ENCODE peak calls at places on chromosomes 4 and X, in nine cellular contexts. K is CD8-positive, alpha-beta T cell; N is mammary epithelial cell; O is left lung; M is upper lobe of right lung; A is left ventricle myocardium inferior; W is thyroid gland; H is cardiac muscle cell; F is transverse colon. R is an unnamed sample. For H3K27me3, the result is how much of the 10 kb centered on the place peaks cover.

GRCh38 chrX:20454117-20454516 is 187.4 kb upstream of the RPS6KA3 start:
- DNase-seq in K (no peak), H (no peak), N (no peak), F (no peak), M (no peak), W (no peak), O (no peak), A (no peak), R (no peak)

GRCh38 chr4:98516441-98517323 is 141.7 kb downstream of the TSPAN5 start:
- DNase-seq in K (no peak), H (peak), W (no peak), M (no peak), F (no peak), N (no peak), O (no peak), A (no peak), R (no peak)

GRCh38 chr4:141134586-141134985 is 1.3 kb upstream of the RNF150 start:
- DNase-seq in N (no peak), F (no peak), A (no peak), K (no peak), W (no peak), M (no peak), O (no peak), H (no peak), R (no peak)

GRCh38 chrX:65136424-65136823 is 160.2 kb upstream of the ZC4H2 start:
- DNase-seq in K (no peak), O (no peak), M (no peak), A (no peak), F (no peak), W (no peak), H (no peak), N (no peak), R (no peak)

GRCh38 chr4:184174571-184175488 is 42.8 kb downstream of the ENPP6 start:
- DNase-seq in F (no peak), M (no peak), K (no peak), W (no peak), H (no peak), O (no peak), A (no peak), N (peak), R (no peak)

GRCh38 chrX:46305431-46305830 is 239.8 kb downstream of the ZNF674 start:
- DNase-seq in F (no peak), N (no peak), W (no peak), H (no peak), K (no peak), O (no peak), M (no peak), A (no peak), R (no peak)

GRCh38 chr4:83009529-83009928 is 1.1 kb downstream of the LIN54 start:
- DNase-seq in W (no peak), K (no peak), N (no peak), M (no peak), H (peak), O (no peak), A (no peak), F (no peak), R (peak)

GRCh38 chr4:101136373-101137370 is 210.7 kb downstream of the PPP3CA start:
- DNase-seq in F (no peak), H (no peak), M (no peak), N (no peak), W (no peak), O (no peak), A (no peak), K (no peak), R (peak)

GRCh38 chr4:158411180-158411721 is 110.4 kb upstream of the RXFP1 start:
- DNase-seq in W (no peak), F (no peak), N (peak), K (no peak), A (no peak), H (peak), O (no peak), M (no peak), R (no peak)

GRCh38 chr4:110850461-110851447 is 227.9 kb upstream of the PITX2 start:
- DNase-seq in W (no peak), N (no peak), A (no peak), H (no peak), K (no peak), M (no peak), F (peak), O (no peak), R (no peak)

GRCh38 chr4:114132830-114133229 is 153.4 kb upstream of the ARSJ start:
- DNase-seq in M (no peak), O (no peak), H (peak), F (no peak), A (no peak), K (no peak), N (peak), W (no peak), R (peak)

GRCh38 chrX:133726211-133726630 is 259.2 kb downstream of the GPC3 start:
- DNase-seq in W (no peak), F (no peak), M (no peak), K (no peak), A (no peak), H (peak), O (no peak), N (peak), R (peak)

GRCh38 chr4:158771776-158772175 is 3.0 kb downstream of the FNIP2 start:
- DNase-seq in H (no peak), M (no peak), O (no peak), W (no peak), A (no peak), K (no peak), N (no peak), F (no peak), R (no peak)

GRCh38 chr4:12729384-12729783 is 754.8 kb downstream of the RAB28 start:
- DNase-seq in O (no peak), N (no peak), H (peak), F (no peak), K (no peak), A (no peak), M (no peak), W (no peak), R (peak)

GRCh38 chr4:84804126-84804525 is 162.4 kb downstream of the WDFY3 start:
- DNase-seq in A (no peak), H (peak), W (no peak), M (no peak), K (no peak), N (no peak), F (no peak), O (no peak), R (no peak)

GRCh38 chr4:55008166-55009056 is 117.0 kb downstream of the KDR start:
- DNase-seq in K (no peak), A (no peak), H (peak), W (no peak), F (no peak), N (no peak), M (peak), O (peak), R (peak)
- TF ChIP-seq CTCF in K (no peak), A (peak), H (peak), W (no peak), F (no peak), N (peak), M (peak), O (no peak), R (peak)

GRCh38 chrX:40078489-40079288 is 19.1 kb downstream of the BCOR start:
- DNase-seq in A (no peak), W (no peak), M (no peak), O (no peak), F (no peak), N (no peak), H (no peak), K (no peak), R (no peak)
- H3K27me3 ChIP-seq in A (under half), W (under half), M (under half), O (under half), F (under half), N (under half), H (under half), K (under half), R (under half)

DNA sequence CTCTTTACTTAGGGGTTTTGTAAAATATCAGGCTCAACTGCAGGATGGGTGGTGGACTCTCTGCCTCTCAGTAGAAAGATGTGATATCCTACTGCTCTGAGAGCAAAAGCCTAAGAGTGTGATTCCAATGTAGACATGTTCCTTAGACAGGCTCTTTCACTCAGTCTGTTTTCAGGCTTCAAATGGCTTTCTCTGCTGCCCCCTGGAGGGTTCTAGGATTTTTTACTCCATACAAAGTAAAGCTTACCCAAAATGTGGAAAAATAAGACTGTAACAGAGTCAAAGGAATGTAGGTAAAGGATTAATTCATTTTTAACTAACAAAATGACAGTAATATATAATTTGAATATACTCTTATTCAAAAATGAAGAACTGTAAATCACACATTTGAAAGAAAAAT is 32.1 kb downstream of the ZGRF1 start:
- DNase-seq in K (peak), M (no peak), O (no peak), F (peak), W (peak), H (peak), A (no peak), N (peak), R (peak)
- TF ChIP-seq CTCF in K (peak), M (peak), O (peak), F (peak), W (peak), H (peak), A (peak), N (peak), R (peak)

GRCh38 chrX:124280294-124280902 is 52.1 kb upstream of the TEX13D start:
- DNase-seq in K (no peak), O (no peak), M (no peak), N (no peak), A (no peak), H (no peak), W (no peak), F (no peak), R (no peak)

DNA sequence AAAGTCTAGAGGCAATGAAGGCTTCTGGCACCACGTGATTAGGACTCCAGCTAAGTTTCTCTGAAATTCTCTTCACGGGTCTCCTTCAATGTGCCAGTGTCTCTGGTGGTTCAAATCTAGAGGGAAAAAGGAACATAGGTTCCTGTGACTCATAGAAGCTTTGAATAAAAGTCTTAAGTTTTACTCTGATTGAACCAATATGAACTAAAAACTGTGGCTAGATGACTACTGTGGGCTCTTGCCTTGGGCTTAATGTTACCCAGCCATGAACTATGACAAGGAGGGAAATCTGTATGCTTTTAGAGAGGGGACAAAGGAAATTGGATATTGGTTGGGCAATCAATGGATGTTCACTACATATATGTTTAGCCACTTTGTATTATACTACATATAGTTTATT is 49.9 kb upstream of the TEX13D start:
- DNase-seq in N (no peak), O (no peak), K (no peak), A (no peak), W (no peak), M (no peak), F (no peak), H (no peak), R (no peak)
- H3K27me3 ChIP-seq in N (under half), O (under half), K (under half), A (under half), W (under half), M (under half), F (under half), H (under half), R (under half)

GRCh38 chr4:152401424-152401823 is 134.5 kb downstream of the FBXW7 start:
- DNase-seq in A (no peak), K (no peak), M (no peak), H (no peak), N (no peak), W (no peak), F (no peak), O (no peak), R (no peak)

GRCh38 chr4:152394786-152395185 is 141.1 kb downstream of the FBXW7 start:
- DNase-seq in M (no peak), H (no peak), A (no peak), K (no peak), W (no peak), N (peak), O (no peak), F (no peak), R (peak)

GRCh38 chr4:152399246-152399645 is 136.6 kb downstream of the FBXW7 start:
- DNase-seq in N (no peak), H (no peak), K (no peak), A (no peak), W (no peak), F (no peak), O (no peak), M (no peak), R (no peak)

GRCh38 chr4:152392079-152392478 is 143.8 kb downstream of the FBXW7 start:
- DNase-seq in K (no peak), F (no peak), W (no peak), N (no peak), A (no peak), M (no peak), H (no peak), O (no peak), R (peak)

GRCh38 chr4:152398060-152398459 is 137.8 kb downstream of the FBXW7 start:
- DNase-seq in W (no peak), F (no peak), K (no peak), M (no peak), N (no peak), A (no peak), O (no peak), H (peak), R (peak)
- TF ChIP-seq CTCF in W (no peak), F (peak), K (peak), M (peak), N (peak), A (peak), O (no peak), H (peak), R (peak)

DNA sequence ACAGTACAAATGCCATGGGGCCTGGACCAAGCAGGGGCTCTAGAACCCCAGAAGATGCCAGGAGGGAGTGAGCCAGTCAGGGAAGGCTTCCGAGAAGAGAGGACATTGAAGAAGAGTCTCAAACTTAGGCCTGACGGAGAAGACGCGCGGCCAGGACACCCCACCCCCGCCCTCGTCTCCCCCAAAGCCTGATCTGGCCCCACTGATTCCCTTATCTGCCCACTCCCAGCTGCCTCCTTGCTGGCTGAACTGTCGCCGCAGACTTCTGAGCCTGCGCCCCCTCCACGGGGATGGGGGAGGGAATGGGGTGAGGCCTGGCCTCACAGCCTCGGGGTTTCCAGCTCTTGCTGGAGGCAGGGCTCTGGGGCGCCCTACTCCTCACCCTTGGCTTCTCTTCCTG is 3.6 kb upstream of the GATA1 start:
- DNase-seq in N (no peak), H (no peak), F (no peak), K (no peak), A (no peak), O (no peak), W (no peak), M (no peak), R (no peak)
- H3K27me3 ChIP-seq in N (under half), H (under half), F (under half), K (under half), A (under half), O (under half), W (under half), M (under half), R (under half)

R was measured in bronchial epithelial cell.